ENCODE peak calls at places on chromosomes 5 and 9, in six cellular contexts. C is cardiac muscle cell, A is AG04450, K is Caco-2, N is brain microvascular endothelial cell, M is fibroblast of mammary gland. L is an unnamed sample.

GRCh38 chr5:131765261-131765660 is 31.6 kb downstream of the FNIP1 start:
- DNase-seq in C (no peak), A (no peak), K (no peak), N (no peak), M (no peak), L (no peak)

GRCh38 chr5:141475625-141476131 is at the start of gene PCDHGC3:
- DNase-seq in C (peak; percentile 98), A (peak; percentile 90), K (no peak), N (peak; percentile 95), M (peak; percentile 95), L (peak; percentile 90)

GRCh38 chr9:127927457-127928231 is 2.9 kb downstream of the PIP5KL1 start:
- DNase-seq in C (no peak), A (no peak), K (no peak), N (no peak), M (no peak), L (no peak)

GRCh38 chr5:177997319-177997670 is 1.3 kb upstream of the PROP1 start:
- DNase-seq in C (no peak), A (no peak), K (no peak), N (peak; percentile 1), M (peak; percentile 16), L (no peak)

GRCh38 chr5:66814146-66814991 is 218.2 kb downstream of the MAST4 start:
- DNase-seq in C (peak; percentile 67), A (no peak), K (peak; percentile 57), N (peak; percentile 59), M (peak; percentile 63), L (peak; percentile 16)

GRCh38 chr9:137487454-137488329 is 28.6 kb upstream of the NSMF start:
- DNase-seq in C (peak; percentile 38), A (no peak), K (no peak), N (no peak), M (no peak), L (no peak)

GRCh38 chr9:136171801-136172411 is 33.0 kb downstream of the LHX3 start:
- DNase-seq in C (no peak), A (no peak), K (no peak), N (no peak), M (no peak), L (no peak)

GRCh38 chr5:97476852-97477534 is 293.9 kb upstream of the RIOK2 start:
- DNase-seq in C (no peak), A (no peak), K (no peak), N (no peak), M (no peak), L (no peak)

GRCh38 chr9:101795147-101795546 is 56.7 kb upstream of the GRIN3A start:
- DNase-seq in C (no peak), A (no peak), K (no peak), N (no peak), M (peak; percentile 1), L (no peak)

GRCh38 chr5:144832416-144832815 is 661.7 kb downstream of the KCTD16 start:
- DNase-seq in C (no peak), A (no peak), K (no peak), N (no peak), M (no peak), L (no peak)

GRCh38 chr5:7363067-7363677 is 32.8 kb upstream of the ADCY2 start:
- DNase-seq in C (no peak), A (no peak), K (no peak), N (no peak), M (no peak), L (no peak)

DNA sequence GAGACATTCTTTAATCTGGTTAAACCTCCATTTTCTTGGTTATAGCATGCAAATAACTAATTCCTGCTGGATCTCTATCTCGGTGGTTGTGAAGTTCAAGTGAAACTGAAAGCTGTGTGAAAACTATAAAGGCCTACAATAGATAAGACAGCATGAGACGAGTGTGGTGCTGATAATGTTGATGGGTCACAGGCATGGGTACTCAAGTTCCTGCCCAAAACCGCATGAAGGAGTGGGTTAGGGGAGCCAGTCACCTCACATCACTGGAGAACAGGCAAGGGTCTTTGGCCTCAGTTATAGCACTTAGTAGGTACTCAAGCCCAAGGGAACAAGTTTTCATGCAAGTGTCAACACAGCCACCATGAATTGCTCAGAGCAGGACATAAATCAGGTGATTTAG is 16.7 kb downstream of the HMHB1 start:
- DNase-seq in C (no peak), A (no peak), K (no peak), N (no peak), M (no peak), L (no peak)
- H3K4me3 ChIP-seq in C (no peak overlapping the region), A (no peak overlapping the region), K (no peak overlapping the region), N (no peak overlapping the region), M (no peak overlapping the region), L (no peak overlapping the region)

GRCh38 chr9:20353931-20354652 is 268.2 kb downstream of the MLLT3 start:
- DNase-seq in C (no peak), A (no peak), K (no peak), N (no peak), M (peak; percentile 44), L (no peak)

GRCh38 chr9:20355022-20355421 is 267.3 kb downstream of the MLLT3 start:
- DNase-seq in C (peak; percentile 80), A (peak; percentile 63), K (no peak), N (peak; percentile 78), M (peak; percentile 84), L (peak; percentile 65)

GRCh38 chr9:20358201-20358600 is 264.1 kb downstream of the MLLT3 start:
- DNase-seq in C (peak; percentile 56), A (no peak), K (no peak), N (peak; percentile 42), M (peak; percentile 64), L (no peak)

GRCh38 chr9:20357207-20357503 is 265.1 kb downstream of the MLLT3 start:
- DNase-seq in C (no peak), A (no peak), K (no peak), N (no peak), M (no peak), L (no peak)

DNA sequence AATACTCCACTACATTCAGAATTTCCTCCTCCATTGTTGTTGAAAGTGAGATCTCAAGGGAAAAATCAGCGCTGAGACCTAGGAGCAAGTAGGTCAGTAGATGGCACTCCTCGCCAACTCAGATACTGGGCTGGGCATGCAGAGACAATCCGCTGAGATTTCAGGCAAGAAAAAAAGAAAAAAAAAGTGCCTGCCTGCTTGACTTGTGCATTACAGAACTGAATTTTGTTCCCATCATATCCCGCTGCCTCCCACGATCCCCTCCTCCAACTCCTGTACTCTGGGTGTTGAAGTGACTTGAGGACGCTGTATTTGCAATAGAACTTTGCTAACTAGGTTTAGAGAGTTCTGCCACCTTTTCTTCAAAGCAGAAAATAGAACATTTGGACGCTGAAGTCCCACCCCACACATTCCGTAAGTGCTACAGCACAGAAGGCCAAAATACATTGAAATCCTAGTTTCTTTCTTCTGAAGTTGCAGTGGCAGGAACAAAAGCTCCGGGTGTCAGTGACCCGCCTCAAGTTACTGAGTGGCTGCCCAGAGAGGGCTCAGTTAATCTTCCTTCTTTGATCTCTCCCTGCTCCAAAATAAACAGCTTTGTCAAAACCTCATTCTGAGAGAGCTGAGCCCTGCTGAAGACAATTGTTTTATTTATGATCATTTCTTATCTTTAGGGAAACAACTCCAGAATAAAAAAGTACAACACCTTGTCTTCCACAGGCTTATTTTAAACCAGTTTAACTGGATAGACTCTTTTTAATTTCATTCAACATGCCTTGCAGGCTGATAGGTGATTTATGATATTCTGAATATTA is 265.7 kb downstream of the MLLT3 start:
- DNase-seq in C (peak; percentile 92), A (peak; percentile 69), K (peak; percentile 71), N (peak; percentile 77), M (peak; percentile 86), L (peak; percentile 59)
- H3K4me3 ChIP-seq in C (peak overlapping the region; percentile 19), A (no peak overlapping the region), K (no peak overlapping the region), N (peak overlapping the region; percentile 26), M (peak overlapping the region; percentile 9), L (no peak overlapping the region)

GRCh38 chr9:92641092-92641809 is 28.7 kb downstream of the IPPK start:
- DNase-seq in C (no peak), A (no peak), K (no peak), N (no peak), M (no peak), L (no peak)

GRCh38 chr9:92639124-92639523 is 30.8 kb downstream of the IPPK start:
- DNase-seq in C (no peak), A (no peak), K (no peak), N (no peak), M (no peak), L (no peak)

GRCh38 chr9:92639791-92640271 is 30.1 kb downstream of the IPPK start:
- DNase-seq in C (no peak), A (no peak), K (no peak), N (no peak), M (no peak), L (no peak)

GRCh38 chr9:92642041-92642451 is 27.9 kb downstream of the IPPK start:
- DNase-seq in C (no peak), A (no peak), K (no peak), N (no peak), M (no peak), L (no peak)

GRCh38 chr9:92640398-92641091 is 29.4 kb downstream of the IPPK start:
- DNase-seq in C (no peak), A (no peak), K (no peak), N (no peak), M (no peak), L (no peak)
- H3K4me3 ChIP-seq in C (no peak overlapping the region), A (no peak overlapping the region), K (no peak overlapping the region), N (no peak overlapping the region), M (no peak overlapping the region), L (no peak overlapping the region)

GRCh38 chr9:100474950-100475276 is 2.0 kb downstream of the TMEFF1 start:
- DNase-seq in C (no peak), A (no peak), K (no peak), N (no peak), M (no peak), L (no peak)
- H3K4me3 ChIP-seq in C (peak overlapping the region; percentile 91), A (peak overlapping the region; percentile 67), K (no peak overlapping the region), N (no peak overlapping the region), M (no peak overlapping the region), L (no peak overlapping the region)

GRCh38 chr9:93223241-93224180 is 39.6 kb downstream of the WNK2 start:
- DNase-seq in C (peak; percentile 54), A (peak; percentile 4), K (no peak), N (peak; percentile 41), M (peak; percentile 50), L (peak; percentile 18)
- H3K4me3 ChIP-seq in C (no peak overlapping the region), A (no peak overlapping the region), K (no peak overlapping the region), N (no peak overlapping the region), M (no peak overlapping the region), L (no peak overlapping the region)

GRCh38 chr5:159878988-159879471 is 37.3 kb upstream of the ADRA1B start:
- DNase-seq in C (peak; percentile 81), A (peak; percentile 39), K (peak; percentile 69), N (peak; percentile 91), M (peak; percentile 92), L (peak; percentile 88)
- H3K4me3 ChIP-seq in C (no peak overlapping the region), A (no peak overlapping the region), K (no peak overlapping the region), N (no peak overlapping the region), M (no peak overlapping the region), L (no peak overlapping the region)

DNA sequence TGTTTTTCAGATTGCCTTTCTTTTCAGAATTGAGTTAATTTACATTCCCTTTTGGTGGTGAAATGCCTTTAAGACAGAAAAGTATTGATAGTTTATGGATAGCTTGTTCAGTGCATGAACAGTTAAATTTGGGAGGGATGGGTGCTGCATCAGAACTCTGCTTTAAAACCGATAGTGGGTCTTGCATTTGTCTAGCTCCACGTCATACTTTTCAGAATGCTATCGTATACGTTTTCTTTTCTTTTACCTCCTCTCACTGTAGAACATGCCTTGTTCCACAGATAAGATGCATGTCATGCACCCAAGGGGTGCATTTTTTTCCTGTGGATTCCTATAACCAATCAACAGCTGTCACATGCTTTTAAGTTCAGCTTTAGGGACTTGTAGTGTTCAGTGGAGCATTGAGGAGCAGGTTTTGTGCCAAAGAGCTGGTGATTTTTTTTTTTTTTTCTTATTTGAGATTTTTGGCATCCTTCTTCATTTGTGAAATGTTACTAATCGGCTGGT is 2.3 kb downstream of the SLC44A1 start:
- DNase-seq in C (peak; percentile 37), A (no peak), K (no peak), N (no peak), M (peak; percentile 30), L (no peak)
- H3K4me3 ChIP-seq in C (peak overlapping the region; percentile 83), A (peak overlapping the region; percentile 8), K (peak overlapping the region; percentile 1), N (no peak overlapping the region), M (peak overlapping the region; percentile 72), L (peak overlapping the region; percentile 85)

GRCh38 chr5:159061834-159062530 is 37.7 kb downstream of the EBF1 start:
- DNase-seq in C (peak; percentile 36), A (no peak), K (no peak), N (peak; percentile 25), M (no peak), L (no peak)
- H3K4me3 ChIP-seq in C (no peak overlapping the region), A (peak overlapping the region; percentile 40), K (no peak overlapping the region), N (peak overlapping the region; percentile 22), M (peak overlapping the region; percentile 5), L (no peak overlapping the region)

L was measured in skeletal muscle cell.